ENCODE peak calls at places on chromosome 6, in ten cellular contexts. B, O, W, Y, E, V, G, P, C and S are unnamed samples.

GRCh38 chr6:159981171-159981571 is 12.3 kb downstream of the IGF2R start:
- DNase-seq in G (no peak), W (no peak), V (no peak), Y (no peak), P (no peak), B (no peak), O (no peak), C (no peak), E (no peak), S (no peak)

GRCh38 chr6:52108128-52108527 is 20.7 kb upstream of the PKHD1 start:
- DNase-seq in V (no peak), O (no peak), W (no peak), E (no peak), Y (no peak), B (no peak), P (no peak), G (no peak), C (peak), S (no peak)

GRCh38 chr6:84643778-84644177 is 120.6 kb downstream of the TBX18 start:
- DNase-seq in C (no peak), G (no peak), E (no peak), P (no peak), B (no peak), Y (no peak), V (no peak), W (no peak), O (no peak), S (no peak)

GRCh38 chr6:30730611-30731435 is 10.7 kb downstream of the TUBB start:
- DNase-seq in C (peak), B (peak), P (peak), V (peak), W (peak), E (peak), Y (no peak), G (peak), O (peak), S (peak)

GRCh38 chr6:3468585-3468984 is 11.7 kb upstream of the SLC22A23 start:
- DNase-seq in G (no peak), P (no peak), B (no peak), C (no peak), V (no peak), O (no peak), E (no peak), W (no peak), Y (no peak), S (no peak)

GRCh38 chr6:34526241-34526972 is 29.7 kb downstream of the SPDEF start:
- DNase-seq in O (no peak), P (no peak), W (no peak), C (no peak), E (no peak), G (no peak), Y (no peak), B (no peak), V (no peak), S (no peak)

GRCh38 chr6:75266716-75267291 is 17.8 kb downstream of the TMEM30A start:
- DNase-seq in V (no peak), E (peak), B (peak), O (peak), G (no peak), C (peak), P (peak), Y (peak), W (peak), S (peak)

GRCh38 chr6:15493437-15494168 is 169.2 kb downstream of the DTNBP1 start:
- DNase-seq in C (peak), W (peak), G (no peak), P (no peak), Y (no peak), E (no peak), B (no peak), V (no peak), O (no peak), S (no peak)

GRCh38 chr6:130778946-130779657 is 48.1 kb upstream of the SMLR1 start:
- DNase-seq in Y (peak), B (no peak), G (no peak), E (no peak), V (no peak), W (peak), P (no peak), C (no peak), O (no peak), S (no peak)

GRCh38 chr6:149942461-149942829 is 631 bp downstream of the ULBP2 start:
- DNase-seq in C (no peak), W (no peak), E (no peak), Y (no peak), V (no peak), O (no peak), P (no peak), G (no peak), B (no peak), S (no peak)

GRCh38 chr6:152723398-152723797 is 25.7 kb downstream of the MYCT1 start:
- DNase-seq in V (no peak), O (no peak), G (no peak), E (no peak), C (no peak), W (no peak), P (no peak), B (no peak), Y (no peak), S (no peak)

GRCh38 chr6:112360498-112360897 is 13.4 kb downstream of the RFPL4B start:
- DNase-seq in W (peak), B (no peak), V (no peak), C (no peak), P (no peak), G (no peak), E (no peak), O (no peak), Y (no peak), S (no peak)

GRCh38 chr6:21188505-21189223 is 404.9 kb upstream of the SOX4 start:
- DNase-seq in Y (no peak), V (no peak), O (no peak), W (no peak), E (no peak), C (no peak), B (no peak), G (no peak), P (no peak), S (peak)

GRCh38 chr6:2104524-2104880 is 140.9 kb downstream of the GMDS start:
- DNase-seq in E (no peak), C (no peak), B (no peak), G (no peak), W (no peak), O (no peak), Y (no peak), P (no peak), V (no peak), S (no peak)

GRCh38 chr6:108760158-108761050 is 87.8 kb upstream of the ARMC2 start:
- DNase-seq in V (no peak), C (no peak), G (no peak), E (no peak), Y (peak), O (no peak), P (no peak), W (peak), B (peak), S (no peak)

GRCh38 chr6:113813207-113813606 is 43.9 kb upstream of the MARCKS start:
- DNase-seq in E (no peak), B (no peak), W (peak), P (no peak), Y (no peak), C (no peak), V (no peak), O (no peak), G (no peak), S (no peak)

GRCh38 chr6:130779658-130780033 is 47.6 kb upstream of the SMLR1 start:
- DNase-seq in C (no peak), E (no peak), O (no peak), P (no peak), B (no peak), V (no peak), W (peak), Y (no peak), G (no peak), S (no peak)

GRCh38 chr6:161569071-161569470 is 295.2 kb upstream of the AGPAT4 start:
- DNase-seq in O (no peak), W (no peak), C (no peak), B (no peak), G (no peak), E (no peak), P (no peak), Y (no peak), V (no peak), S (no peak)